ENCODE peak calls at places on chromosomes 11 and 22, in eight cellular contexts. One of them, this sample, is unnamed.

GRCh38 chr22:23137905-23138520 is 3.8 kb downstream of the RSPH14 start:
- DNase-seq in cardiac muscle cell: no peak
- DNase-seq in activated CD4-positive, CD25-positive, alpha-beta regulatory T cell treated with anti-CD3 and anti-CD28 coated beads, Interleukin-2, amount 50 U/mL, for 72 hours: no peak
- DNase-seq in SW480: no peak
- DNase-seq in HEK293T: no peak
- DNase-seq in RPMI7951: peak; percentile 22
- DNase-seq in RCC 7860: no peak
- DNase-seq in heart left ventricle: no peak
- DNase-seq in this sample: no peak

GRCh38 chr11:705646-706438 is at the start of gene EPS8L2:
- DNase-seq in heart left ventricle: no peak
- DNase-seq in RPMI7951: no peak
- DNase-seq in SW480: no peak
- DNase-seq in HEK293T: no peak
- DNase-seq in RCC 7860: peak; percentile 46
- DNase-seq in activated CD4-positive, CD25-positive, alpha-beta regulatory T cell treated with anti-CD3 and anti-CD28 coated beads, Interleukin-2, amount 50 U/mL, for 72 hours: no peak
- DNase-seq in cardiac muscle cell: no peak
- DNase-seq in this sample: peak; percentile 92

GRCh38 chr11:74134661-74135515 is 35.9 kb downstream of the C2CD3 start:
- DNase-seq in HEK293T: no peak
- DNase-seq in RCC 7860: peak; percentile 80
- DNase-seq in SW480: no peak
- DNase-seq in RPMI7951: peak; percentile 29
- DNase-seq in heart left ventricle: no peak
- DNase-seq in cardiac muscle cell: no peak
- DNase-seq in activated CD4-positive, CD25-positive, alpha-beta regulatory T cell treated with anti-CD3 and anti-CD28 coated beads, Interleukin-2, amount 50 U/mL, for 72 hours: no peak
- DNase-seq in this sample: no peak

GRCh38 chr11:133531971-133532651 is at the start of gene OPCML:
- DNase-seq in activated CD4-positive, CD25-positive, alpha-beta regulatory T cell treated with anti-CD3 and anti-CD28 coated beads, Interleukin-2, amount 50 U/mL, for 72 hours: no peak
- DNase-seq in RPMI7951: no peak
- DNase-seq in HEK293T: no peak
- DNase-seq in cardiac muscle cell: peak; percentile 37
- DNase-seq in RCC 7860: no peak
- DNase-seq in SW480: no peak
- DNase-seq in heart left ventricle: no peak
- DNase-seq in this sample: no peak

GRCh38 chr11:36564376-36565032 is 3.3 kb upstream of the RAG1 start:
- DNase-seq in RCC 7860: peak; percentile 34
- DNase-seq in cardiac muscle cell: peak; percentile 79
- DNase-seq in activated CD4-positive, CD25-positive, alpha-beta regulatory T cell treated with anti-CD3 and anti-CD28 coated beads, Interleukin-2, amount 50 U/mL, for 72 hours: no peak
- DNase-seq in SW480: peak; percentile 61
- DNase-seq in RPMI7951: peak; percentile 46
- DNase-seq in heart left ventricle: peak; percentile 54
- DNase-seq in HEK293T: peak; percentile 50
- DNase-seq in this sample: peak; percentile 50

GRCh38 chr11:69383946-69384547 is 90.1 kb downstream of the MYEOV start:
- DNase-seq in cardiac muscle cell: no peak
- DNase-seq in activated CD4-positive, CD25-positive, alpha-beta regulatory T cell treated with anti-CD3 and anti-CD28 coated beads, Interleukin-2, amount 50 U/mL, for 72 hours: peak; percentile 8
- DNase-seq in HEK293T: no peak
- DNase-seq in RCC 7860: no peak
- DNase-seq in heart left ventricle: no peak
- DNase-seq in SW480: no peak
- DNase-seq in RPMI7951: no peak
- DNase-seq in this sample: no peak

GRCh38 chr22:46972901-46973831 is 210.7 kb downstream of the TBC1D22A start:
- DNase-seq in RPMI7951: no peak
- DNase-seq in RCC 7860: no peak
- DNase-seq in activated CD4-positive, CD25-positive, alpha-beta regulatory T cell treated with anti-CD3 and anti-CD28 coated beads, Interleukin-2, amount 50 U/mL, for 72 hours: no peak
- DNase-seq in heart left ventricle: peak; percentile 32
- DNase-seq in HEK293T: no peak
- DNase-seq in SW480: no peak
- DNase-seq in cardiac muscle cell: no peak
- DNase-seq in this sample: no peak

GRCh38 chr11:20112291-20113146 is 47.8 kb downstream of the DBX1 start:
- DNase-seq in activated CD4-positive, CD25-positive, alpha-beta regulatory T cell treated with anti-CD3 and anti-CD28 coated beads, Interleukin-2, amount 50 U/mL, for 72 hours: no peak
- DNase-seq in RPMI7951: peak; percentile 92
- DNase-seq in SW480: peak; percentile 31
- DNase-seq in cardiac muscle cell: no peak
- DNase-seq in RCC 7860: peak; percentile 86
- DNase-seq in heart left ventricle: peak; percentile 67
- DNase-seq in HEK293T: peak; percentile 46
- DNase-seq in this sample: peak; percentile 77

GRCh38 chr11:65418431-65418680 is 4.2 kb upstream of the NEAT1 start:
- DNase-seq in heart left ventricle: no peak
- DNase-seq in cardiac muscle cell: peak; percentile 57
- DNase-seq in RCC 7860: no peak
- DNase-seq in activated CD4-positive, CD25-positive, alpha-beta regulatory T cell treated with anti-CD3 and anti-CD28 coated beads, Interleukin-2, amount 50 U/mL, for 72 hours: no peak
- DNase-seq in SW480: no peak
- DNase-seq in RPMI7951: no peak
- DNase-seq in HEK293T: no peak
- DNase-seq in this sample: no peak

GRCh38 chr11:92340839-92341238 is 116.2 kb downstream of the FAT3 start:
- DNase-seq in SW480: no peak
- DNase-seq in heart left ventricle: no peak
- DNase-seq in activated CD4-positive, CD25-positive, alpha-beta regulatory T cell treated with anti-CD3 and anti-CD28 coated beads, Interleukin-2, amount 50 U/mL, for 72 hours: no peak
- DNase-seq in RCC 7860: no peak
- DNase-seq in HEK293T: peak; percentile 53
- DNase-seq in RPMI7951: peak; percentile 21
- DNase-seq in cardiac muscle cell: no peak
- DNase-seq in this sample: peak; percentile 22

GRCh38 chr11:66860449-66860831 is 3.6 kb downstream of the LRFN4 start:
- DNase-seq in RCC 7860: no peak
- DNase-seq in SW480: no peak
- DNase-seq in cardiac muscle cell: no peak
- DNase-seq in HEK293T: no peak
- DNase-seq in RPMI7951: no peak
- DNase-seq in activated CD4-positive, CD25-positive, alpha-beta regulatory T cell treated with anti-CD3 and anti-CD28 coated beads, Interleukin-2, amount 50 U/mL, for 72 hours: no peak
- DNase-seq in heart left ventricle: no peak
- DNase-seq in this sample: no peak

GRCh38 chr11:808427-809286 is 1.1 kb upstream of the RPLP2 start:
- DNase-seq in HEK293T: no peak
- DNase-seq in SW480: no peak
- DNase-seq in RCC 7860: peak; percentile 70
- DNase-seq in heart left ventricle: no peak
- DNase-seq in cardiac muscle cell: no peak
- DNase-seq in activated CD4-positive, CD25-positive, alpha-beta regulatory T cell treated with anti-CD3 and anti-CD28 coated beads, Interleukin-2, amount 50 U/mL, for 72 hours: no peak
- DNase-seq in RPMI7951: peak; percentile 81
- DNase-seq in this sample: no peak

GRCh38 chr11:106714179-106714578 is 304.1 kb downstream of the GUCY1A2 start:
- DNase-seq in HEK293T: no peak
- DNase-seq in activated CD4-positive, CD25-positive, alpha-beta regulatory T cell treated with anti-CD3 and anti-CD28 coated beads, Interleukin-2, amount 50 U/mL, for 72 hours: no peak
- DNase-seq in RCC 7860: no peak
- DNase-seq in heart left ventricle: no peak
- DNase-seq in RPMI7951: no peak
- DNase-seq in SW480: no peak
- DNase-seq in cardiac muscle cell: no peak
- DNase-seq in this sample: no peak

GRCh38 chr11:7060828-7061227 is 28.0 kb upstream of the RBMXL2 start:
- DNase-seq in SW480: peak; percentile 60
- DNase-seq in RCC 7860: no peak
- DNase-seq in activated CD4-positive, CD25-positive, alpha-beta regulatory T cell treated with anti-CD3 and anti-CD28 coated beads, Interleukin-2, amount 50 U/mL, for 72 hours: no peak
- DNase-seq in RPMI7951: peak; percentile 57
- DNase-seq in cardiac muscle cell: no peak
- DNase-seq in HEK293T: no peak
- DNase-seq in heart left ventricle: no peak
- DNase-seq in this sample: no peak

GRCh38 chr11:125401746-125402145 is 94.3 kb downstream of the FEZ1 start:
- DNase-seq in cardiac muscle cell: peak; percentile 38
- DNase-seq in heart left ventricle: no peak
- DNase-seq in HEK293T: no peak
- DNase-seq in activated CD4-positive, CD25-positive, alpha-beta regulatory T cell treated with anti-CD3 and anti-CD28 coated beads, Interleukin-2, amount 50 U/mL, for 72 hours: no peak
- DNase-seq in SW480: no peak
- DNase-seq in RCC 7860: no peak
- DNase-seq in RPMI7951: no peak
- DNase-seq in this sample: peak; percentile 28

GRCh38 chr22:22422629-22423112 is 85.9 kb downstream of the ZNF280B start:
- DNase-seq in HEK293T: peak; percentile 71
- DNase-seq in heart left ventricle: peak; percentile 33
- DNase-seq in RPMI7951: peak; percentile 38
- DNase-seq in SW480: peak; percentile 46
- DNase-seq in activated CD4-positive, CD25-positive, alpha-beta regulatory T cell treated with anti-CD3 and anti-CD28 coated beads, Interleukin-2, amount 50 U/mL, for 72 hours: peak; percentile 72
- DNase-seq in cardiac muscle cell: no peak
- DNase-seq in RCC 7860: peak; percentile 31
- DNase-seq in this sample: peak; percentile 74